ENCODE peak calls at places on chromosome 6, in nine cellular contexts. One of them, this sample, is unnamed. For H3K9me3 and H3K4me1, the result is how much of the 10 kb centered on the place peaks cover.

GRCh38 chr6:33692760-33693158 is 18.7 kb downstream of the UQCC2 start:
- DNase-seq in PC-3: no peak
- DNase-seq in MM.1S: no peak
- DNase-seq in neural progenitor cell: no peak
- DNase-seq in sigmoid colon: no peak
- DNase-seq in psoas muscle: peak
- DNase-seq in transverse colon: peak
- DNase-seq in endodermal cell: no peak
- DNase-seq in right lobe of liver: no peak
- DNase-seq in this sample: no peak

GRCh38 chr6:89400912-89401399 is 11.1 kb downstream of the RRAGD start:
- DNase-seq in neural progenitor cell: no peak
- DNase-seq in psoas muscle: no peak
- DNase-seq in transverse colon: no peak
- DNase-seq in sigmoid colon: no peak
- DNase-seq in right lobe of liver: no peak
- DNase-seq in PC-3: no peak
- DNase-seq in endodermal cell: no peak
- DNase-seq in MM.1S: no peak
- DNase-seq in this sample: no peak

GRCh38 chr6:152916035-152916434 is 66.8 kb downstream of the FBXO5 start:
- DNase-seq in right lobe of liver: no peak
- DNase-seq in PC-3: no peak
- DNase-seq in transverse colon: no peak
- DNase-seq in neural progenitor cell: no peak
- DNase-seq in sigmoid colon: no peak
- DNase-seq in endodermal cell: no peak
- DNase-seq in psoas muscle: no peak
- DNase-seq in MM.1S: no peak
- DNase-seq in this sample: no peak

GRCh38 chr6:31898200-31899011 is 908 bp upstream of the EHMT2 start:
- DNase-seq in endodermal cell: peak
- DNase-seq in psoas muscle: no peak
- DNase-seq in transverse colon: peak
- DNase-seq in PC-3: peak
- DNase-seq in sigmoid colon: no peak
- DNase-seq in neural progenitor cell: peak
- DNase-seq in right lobe of liver: peak
- DNase-seq in MM.1S: peak
- DNase-seq in this sample: no peak

GRCh38 chr6:36592221-36592655 is 1.9 kb upstream of the SRSF3 start:
- DNase-seq in PC-3: no peak
- DNase-seq in right lobe of liver: no peak
- DNase-seq in sigmoid colon: peak
- DNase-seq in psoas muscle: no peak
- DNase-seq in transverse colon: peak
- DNase-seq in endodermal cell: no peak
- DNase-seq in MM.1S: peak
- DNase-seq in neural progenitor cell: no peak
- DNase-seq in this sample: no peak

GRCh38 chr6:46933751-46934150 is 12.0 kb upstream of the ADGRF5 start:
- DNase-seq in sigmoid colon: no peak
- DNase-seq in endodermal cell: no peak
- DNase-seq in PC-3: no peak
- DNase-seq in right lobe of liver: no peak
- DNase-seq in psoas muscle: no peak
- DNase-seq in MM.1S: no peak
- DNase-seq in neural progenitor cell: no peak
- DNase-seq in transverse colon: no peak
- DNase-seq in this sample: no peak

GRCh38 chr6:32840604-32841246 is 2.2 kb upstream of the TAP2 start:
- DNase-seq in PC-3: no peak
- DNase-seq in neural progenitor cell: no peak
- DNase-seq in transverse colon: no peak
- DNase-seq in endodermal cell: no peak
- DNase-seq in MM.1S: no peak
- DNase-seq in sigmoid colon: peak
- DNase-seq in psoas muscle: no peak
- DNase-seq in right lobe of liver: no peak
- DNase-seq in this sample: no peak

GRCh38 chr6:65299236-65299635 is 407.8 kb downstream of the EYS start:
- DNase-seq in neural progenitor cell: no peak
- DNase-seq in PC-3: no peak
- DNase-seq in right lobe of liver: no peak
- DNase-seq in sigmoid colon: no peak
- DNase-seq in endodermal cell: no peak
- DNase-seq in MM.1S: no peak
- DNase-seq in psoas muscle: no peak
- DNase-seq in transverse colon: no peak
- DNase-seq in this sample: no peak

GRCh38 chr6:150599199-150600002 is at the start of gene PLEKHG1:
- DNase-seq in transverse colon: peak
- DNase-seq in psoas muscle: peak
- DNase-seq in MM.1S: peak
- DNase-seq in sigmoid colon: peak
- DNase-seq in PC-3: peak
- DNase-seq in right lobe of liver: peak
- DNase-seq in endodermal cell: peak
- DNase-seq in neural progenitor cell: peak
- DNase-seq in this sample: peak

GRCh38 chr6:51163843-51164529 is 345.3 kb downstream of the TFAP2B start:
- DNase-seq in right lobe of liver: no peak
- DNase-seq in neural progenitor cell: no peak
- DNase-seq in transverse colon: no peak
- DNase-seq in MM.1S: no peak
- DNase-seq in endodermal cell: no peak
- DNase-seq in PC-3: peak
- DNase-seq in psoas muscle: no peak
- DNase-seq in sigmoid colon: no peak
- DNase-seq in this sample: no peak

GRCh38 chr6:103617642-103618041 is 1242.1 kb downstream of the HACE1 start:
- DNase-seq in psoas muscle: no peak
- DNase-seq in transverse colon: no peak
- DNase-seq in neural progenitor cell: no peak
- DNase-seq in MM.1S: no peak
- DNase-seq in PC-3: no peak
- DNase-seq in endodermal cell: no peak
- DNase-seq in sigmoid colon: no peak
- DNase-seq in right lobe of liver: no peak
- DNase-seq in this sample: no peak

GRCh38 chr6:125363360-125364121 is 61.8 kb upstream of the HDDC2 start:
- DNase-seq in transverse colon: peak
- DNase-seq in right lobe of liver: peak
- DNase-seq in PC-3: no peak
- DNase-seq in MM.1S: no peak
- DNase-seq in endodermal cell: peak
- DNase-seq in neural progenitor cell: peak
- DNase-seq in sigmoid colon: peak
- DNase-seq in psoas muscle: peak
- DNase-seq in this sample: peak

DNA sequence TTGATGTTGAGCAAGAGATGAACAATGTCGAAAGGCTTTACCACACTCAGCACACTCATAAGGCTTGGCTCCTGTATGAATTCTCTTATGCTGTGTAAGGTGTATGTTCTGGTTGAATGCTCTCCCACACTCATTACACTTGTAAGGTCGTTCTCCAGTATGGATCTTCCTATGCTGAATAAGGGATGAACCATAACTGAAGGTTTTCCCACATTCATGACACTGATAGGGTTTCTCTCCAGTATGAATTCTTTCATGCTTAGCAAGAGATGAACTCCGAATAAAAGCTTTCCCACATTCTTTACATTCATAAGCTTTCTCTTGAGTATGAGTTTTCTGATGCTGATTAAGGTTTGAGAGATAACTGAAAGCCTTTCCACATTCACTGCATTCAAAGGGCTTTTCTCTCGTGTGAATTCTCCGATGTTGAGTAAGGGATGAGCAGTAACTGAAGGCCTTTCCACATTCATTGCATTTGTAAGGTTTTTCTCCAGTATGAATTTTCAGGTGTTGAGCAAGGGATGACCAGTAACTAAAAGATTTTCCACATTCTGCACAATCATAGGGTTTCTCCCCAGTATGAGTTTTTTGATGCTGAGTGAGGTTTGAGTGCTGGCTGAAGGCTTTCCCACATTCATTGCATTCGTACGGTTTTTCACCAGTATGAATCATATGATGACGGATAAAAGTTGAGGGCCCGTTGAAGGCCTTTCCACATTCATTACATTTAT is 21.1 kb downstream of the ZNF184 start:
- DNase-seq in MM.1S: no peak
- DNase-seq in endodermal cell: no peak
- DNase-seq in right lobe of liver: no peak
- DNase-seq in transverse colon: no peak
- DNase-seq in PC-3: no peak
- DNase-seq in psoas muscle: no peak
- DNase-seq in sigmoid colon: no peak
- DNase-seq in neural progenitor cell: no peak
- DNase-seq in this sample: no peak
- H3K9me3 ChIP-seq in MM.1S: under half
- H3K9me3 ChIP-seq in endodermal cell: half or more
- H3K9me3 ChIP-seq in right lobe of liver: under half
- H3K9me3 ChIP-seq in transverse colon: half or more
- H3K9me3 ChIP-seq in PC-3: half or more
- H3K9me3 ChIP-seq in psoas muscle: half or more
- H3K9me3 ChIP-seq in sigmoid colon: half or more
- H3K9me3 ChIP-seq in neural progenitor cell: half or more
- H3K9me3 ChIP-seq in this sample: under half

GRCh38 chr6:142233945-142234682 is 67.7 kb upstream of the ADGRG6 start:
- DNase-seq in transverse colon: no peak
- DNase-seq in psoas muscle: no peak
- DNase-seq in sigmoid colon: no peak
- DNase-seq in MM.1S: no peak
- DNase-seq in endodermal cell: no peak
- DNase-seq in right lobe of liver: no peak
- DNase-seq in neural progenitor cell: no peak
- DNase-seq in PC-3: no peak
- DNase-seq in this sample: no peak
- H3K4me1 ChIP-seq in transverse colon: under half
- H3K4me1 ChIP-seq in psoas muscle: under half
- H3K4me1 ChIP-seq in sigmoid colon: under half
- H3K4me1 ChIP-seq in MM.1S: under half
- H3K4me1 ChIP-seq in endodermal cell: under half
- H3K4me1 ChIP-seq in right lobe of liver: under half
- H3K4me1 ChIP-seq in neural progenitor cell: under half
- H3K4me1 ChIP-seq in PC-3: under half
- H3K4me1 ChIP-seq in this sample: under half

GRCh38 chr6:139030211-139030530 is 1.6 kb downstream of the ABRACL start:
- DNase-seq in sigmoid colon: no peak
- DNase-seq in neural progenitor cell: peak
- DNase-seq in psoas muscle: no peak
- DNase-seq in MM.1S: no peak
- DNase-seq in transverse colon: no peak
- DNase-seq in endodermal cell: no peak
- DNase-seq in PC-3: no peak
- DNase-seq in right lobe of liver: no peak
- DNase-seq in this sample: no peak

GRCh38 chr6:139027620-139028182 is 844 bp upstream of the ABRACL start:
- DNase-seq in sigmoid colon: no peak
- DNase-seq in MM.1S: peak
- DNase-seq in neural progenitor cell: peak
- DNase-seq in endodermal cell: peak
- DNase-seq in psoas muscle: no peak
- DNase-seq in right lobe of liver: peak
- DNase-seq in transverse colon: peak
- DNase-seq in PC-3: no peak
- DNase-seq in this sample: no peak

GRCh38 chr6:139029470-139030210 is 1.1 kb downstream of the ABRACL start:
- DNase-seq in psoas muscle: peak
- DNase-seq in transverse colon: peak
- DNase-seq in endodermal cell: peak
- DNase-seq in neural progenitor cell: peak
- DNase-seq in PC-3: peak
- DNase-seq in sigmoid colon: peak
- DNase-seq in MM.1S: no peak
- DNase-seq in right lobe of liver: peak
- DNase-seq in this sample: peak

GRCh38 chr6:139028242-139028657 is 295 bp upstream of the ABRACL start:
- DNase-seq in MM.1S: no peak
- DNase-seq in PC-3: no peak
- DNase-seq in right lobe of liver: no peak
- DNase-seq in psoas muscle: no peak
- DNase-seq in endodermal cell: no peak
- DNase-seq in sigmoid colon: no peak
- DNase-seq in neural progenitor cell: peak
- DNase-seq in transverse colon: no peak
- DNase-seq in this sample: no peak

DNA sequence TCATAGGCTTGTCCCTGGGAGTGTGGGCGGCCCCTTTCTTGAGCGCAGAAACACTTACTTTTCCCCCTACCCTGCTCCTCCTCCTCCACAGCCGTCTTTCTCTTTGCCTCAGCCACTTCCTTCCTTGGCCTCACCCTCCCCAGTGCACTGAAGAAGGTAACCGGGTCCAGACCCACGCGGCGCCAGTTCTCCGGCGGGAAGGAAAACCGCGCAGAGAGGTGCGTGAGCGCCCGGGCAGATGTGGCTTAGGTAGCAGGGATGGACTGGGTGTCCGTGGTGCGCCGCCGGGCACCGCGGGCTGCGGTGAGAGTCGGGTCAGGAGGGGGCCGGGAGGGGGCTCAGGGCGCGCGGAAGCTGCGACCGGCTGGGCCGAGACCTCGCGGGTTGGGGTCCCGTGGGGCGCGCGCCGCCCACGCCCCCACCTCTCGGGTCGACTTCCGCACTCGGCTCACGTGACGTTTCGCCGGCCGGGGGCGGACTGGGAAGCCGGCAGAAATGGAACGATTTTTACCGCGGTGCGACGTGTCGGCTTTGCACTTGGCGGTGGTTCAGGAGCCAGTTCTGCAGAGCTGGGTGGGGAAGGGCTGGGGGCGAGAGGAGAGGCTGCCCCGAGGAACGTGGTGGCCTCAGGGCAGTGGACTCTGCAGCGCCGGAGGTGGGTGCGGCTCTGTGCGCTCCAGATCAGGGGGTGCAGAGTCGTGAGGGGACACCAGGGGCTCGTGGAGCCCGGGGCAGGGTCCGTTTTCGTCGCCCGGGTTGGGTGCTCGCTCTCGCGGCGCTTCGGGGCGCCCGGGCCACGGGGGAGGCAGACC is at the start of gene ABRACL:
- DNase-seq in endodermal cell: peak
- DNase-seq in right lobe of liver: peak
- DNase-seq in transverse colon: peak
- DNase-seq in sigmoid colon: peak
- DNase-seq in neural progenitor cell: peak
- DNase-seq in MM.1S: peak
- DNase-seq in psoas muscle: peak
- DNase-seq in PC-3: peak
- DNase-seq in this sample: peak
- H3K27ac ChIP-seq in endodermal cell: peak
- H3K27ac ChIP-seq in right lobe of liver: peak
- H3K27ac ChIP-seq in transverse colon: peak
- H3K27ac ChIP-seq in sigmoid colon: peak
- H3K27ac ChIP-seq in neural progenitor cell: peak
- H3K27ac ChIP-seq in MM.1S: peak
- H3K27ac ChIP-seq in psoas muscle: peak
- H3K27ac ChIP-seq in PC-3: no peak
- H3K27ac ChIP-seq in this sample: peak

GRCh38 chr6:67694127-67694526 is 941.0 kb upstream of the ADGRB3 start:
- DNase-seq in right lobe of liver: no peak
- DNase-seq in PC-3: peak
- DNase-seq in transverse colon: no peak
- DNase-seq in neural progenitor cell: no peak
- DNase-seq in endodermal cell: no peak
- DNase-seq in sigmoid colon: no peak
- DNase-seq in psoas muscle: no peak
- DNase-seq in MM.1S: no peak
- DNase-seq in this sample: no peak
- H3K9me3 ChIP-seq in right lobe of liver: under half
- H3K9me3 ChIP-seq in PC-3: under half
- H3K9me3 ChIP-seq in transverse colon: under half
- H3K9me3 ChIP-seq in neural progenitor cell: under half
- H3K9me3 ChIP-seq in endodermal cell: under half
- H3K9me3 ChIP-seq in sigmoid colon: under half
- H3K9me3 ChIP-seq in psoas muscle: under half
- H3K9me3 ChIP-seq in MM.1S: under half
- H3K9me3 ChIP-seq in this sample: under half

This sample was measured in right cardiac atrium.